ENCODE peak calls at places on chromosomes 5 and 9, in five cellular contexts. V is GM12864; N is osteocyte; E is activated CD8-positive, alpha-beta T cell treated with anti-CD3 and anti-CD28 coated beads for 36 hours; Y is IMR-90. R is an unnamed sample.

GRCh38 chr9:135517407-135517822 is 3.8 kb upstream of the LCN1 start:
- DNase-seq in V (no peak), E (no peak), N (peak), Y (no peak), R (no peak)

GRCh38 chr5:72151169-72151568 is 43.9 kb downstream of the MAP1B start:
- DNase-seq in Y (no peak), E (no peak), N (no peak), V (no peak), R (no peak)

GRCh38 chr5:166758151-166758550 is 1533.3 kb upstream of the WWC1 start:
- DNase-seq in Y (no peak), V (no peak), E (no peak), N (no peak), R (no peak)

GRCh38 chr9:35774907-35775635 is 16.3 kb upstream of the NPR2 start:
- DNase-seq in V (no peak), N (no peak), E (no peak), Y (no peak), R (no peak)

GRCh38 chr5:138748630-138749081 is 4.6 kb upstream of the CTNNA1 start:
- DNase-seq in N (no peak), Y (peak), E (peak), V (no peak), R (no peak)

GRCh38 chr5:75057551-75057950 is 5.2 kb upstream of the GCNT4 start:
- DNase-seq in N (no peak), E (no peak), Y (no peak), V (no peak), R (no peak)

GRCh38 chr5:132251220-132251725 is 6.2 kb upstream of the PDLIM4 start:
- DNase-seq in E (no peak), V (no peak), Y (peak), N (peak), R (no peak)

GRCh38 chr9:121201045-121201737 is 478 bp downstream of the RAB14 start:
- DNase-seq in V (no peak), Y (no peak), E (peak), N (peak), R (no peak)

GRCh38 chr9:13228431-13228830 is 51.1 kb downstream of the MPDZ start:
- DNase-seq in N (no peak), Y (peak), V (no peak), E (no peak), R (no peak)

GRCh38 chr5:14178671-14179211 is 35.6 kb downstream of the TRIO start:
- DNase-seq in V (no peak), N (no peak), Y (peak), E (no peak), R (no peak)

GRCh38 chr9:82382887-82383616 is 394.5 kb downstream of the SPATA31D1 start:
- DNase-seq in N (no peak), Y (no peak), E (no peak), V (no peak), R (no peak)

GRCh38 chr5:180316586-180316985 is 24.7 kb upstream of the MAPK9 start:
- DNase-seq in N (no peak), V (no peak), E (no peak), Y (no peak), R (no peak)

GRCh38 chr5:124411089-124411488 is 335.4 kb downstream of the ZNF608 start:
- DNase-seq in N (no peak), E (no peak), V (no peak), Y (peak), R (no peak)

GRCh38 chr9:91071185-91071990 is 269.8 kb downstream of the SYK start:
- DNase-seq in N (no peak), Y (peak), E (peak), V (no peak), R (no peak)

GRCh38 chr5:94545870-94546625 is 72.4 kb downstream of the KIAA0825 start:
- DNase-seq in E (no peak), V (no peak), Y (no peak), N (no peak), R (no peak)

GRCh38 chr5:83740741-83741140 is 20.1 kb upstream of the HAPLN1 start:
- DNase-seq in Y (no peak), V (no peak), N (no peak), E (no peak), R (peak)

GRCh38 chr9:118751848-118752223 is 617.4 kb downstream of the BRINP1 start:
- DNase-seq in N (no peak), E (no peak), Y (no peak), V (no peak), R (no peak)

GRCh38 chr5:168443533-168443932 is 42.7 kb upstream of the RARS1 start:
- DNase-seq in Y (no peak), V (no peak), N (no peak), E (no peak), R (no peak)

GRCh38 chr9:116391306-116391900 is 237.8 kb downstream of the PAPPA start:
- DNase-seq in Y (peak), V (no peak), N (no peak), E (no peak), R (no peak)

GRCh38 chr5:141597814-141598213 is 21.0 kb downstream of the DIAPH1 start:
- DNase-seq in V (no peak), Y (no peak), E (no peak), N (no peak), R (no peak)

DNA sequence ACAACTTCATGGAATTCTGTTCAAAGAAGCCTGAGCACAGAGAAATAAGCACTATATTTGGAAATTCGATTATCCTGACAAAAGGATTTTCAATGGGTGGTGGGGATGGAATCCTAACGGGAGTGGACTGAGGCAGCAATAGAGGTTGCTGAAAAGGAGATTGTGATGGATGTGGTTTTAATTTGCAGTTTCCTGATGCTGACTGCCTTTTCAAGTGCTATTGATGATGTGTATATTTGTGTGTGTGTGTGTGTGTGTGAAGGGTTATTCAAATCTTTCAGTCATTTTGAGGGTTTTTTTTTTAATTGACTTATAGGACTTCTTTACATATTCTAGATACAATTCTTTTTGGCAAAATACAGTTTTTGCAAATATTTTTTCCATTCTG is 614.5 kb downstream of the HINT1 start:
- DNase-seq in N (no peak), V (no peak), Y (no peak), E (no peak), R (no peak)
- TF ChIP-seq CTCF in N (no peak), V (no peak), Y (no peak), E (no peak), R (no peak)

DNA sequence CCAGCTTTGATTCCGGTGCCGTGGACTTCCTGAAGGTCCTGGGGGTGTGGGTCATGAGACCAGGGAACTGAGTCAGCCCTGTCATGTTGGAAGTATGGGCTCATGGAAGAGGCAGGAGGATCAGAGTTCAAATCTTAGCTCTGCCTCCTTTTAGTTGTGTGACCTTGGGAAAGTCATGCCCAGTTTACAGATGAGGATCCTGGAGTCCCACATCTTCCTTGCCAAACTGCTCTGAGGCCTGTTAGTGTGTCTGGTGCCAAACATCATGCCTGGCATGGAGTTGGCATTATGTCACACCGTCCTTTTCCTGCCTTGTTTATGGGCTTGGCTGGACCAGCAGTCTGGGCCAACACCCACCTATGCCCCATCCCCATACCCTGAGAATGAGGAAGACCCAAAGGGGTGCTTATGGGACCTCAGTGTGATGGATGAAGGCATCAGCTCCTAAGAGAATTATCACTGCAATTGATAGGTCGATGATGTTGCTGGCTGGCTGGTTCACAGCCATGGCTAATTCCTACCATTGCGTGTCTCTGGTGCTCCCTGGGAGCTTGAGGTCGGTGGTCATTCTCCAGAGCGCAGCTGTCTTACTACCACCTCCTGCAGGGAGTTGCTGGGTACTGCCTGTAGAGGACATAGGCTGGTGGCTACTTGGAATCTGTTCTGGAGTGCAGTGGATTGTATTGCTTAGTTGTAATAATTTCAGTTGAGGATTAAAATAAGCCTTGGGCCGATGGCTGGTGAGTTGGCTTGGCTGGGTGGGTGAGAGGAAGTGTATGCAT is 140.5 kb upstream of the PITX1 start:
- DNase-seq in Y (peak), N (no peak), V (no peak), E (no peak), R (no peak)
- TF ChIP-seq CTCF in Y (peak), N (peak), V (no peak), E (no peak), R (peak)

GRCh38 chr5:34919077-34919476 is 3.6 kb downstream of the BRIX1 start:
- DNase-seq in E (no peak), V (no peak), N (no peak), Y (no peak), R (no peak)
- TF ChIP-seq CTCF in E (no peak), V (no peak), N (peak), Y (peak), R (peak)

GRCh38 chr5:148961261-148962199 is 101.3 kb downstream of the SH3TC2 start:
- DNase-seq in E (no peak), N (no peak), Y (peak), V (no peak), R (no peak)
- TF ChIP-seq CTCF in E (no peak), N (no peak), Y (no peak), V (no peak), R (no peak)

GRCh38 chr5:101590384-101590783 is 687.3 kb upstream of the ST8SIA4 start:
- DNase-seq in N (no peak), V (no peak), E (no peak), Y (no peak), R (no peak)
- TF ChIP-seq CTCF in N (no peak), V (peak), E (no peak), Y (no peak), R (peak)

DNA sequence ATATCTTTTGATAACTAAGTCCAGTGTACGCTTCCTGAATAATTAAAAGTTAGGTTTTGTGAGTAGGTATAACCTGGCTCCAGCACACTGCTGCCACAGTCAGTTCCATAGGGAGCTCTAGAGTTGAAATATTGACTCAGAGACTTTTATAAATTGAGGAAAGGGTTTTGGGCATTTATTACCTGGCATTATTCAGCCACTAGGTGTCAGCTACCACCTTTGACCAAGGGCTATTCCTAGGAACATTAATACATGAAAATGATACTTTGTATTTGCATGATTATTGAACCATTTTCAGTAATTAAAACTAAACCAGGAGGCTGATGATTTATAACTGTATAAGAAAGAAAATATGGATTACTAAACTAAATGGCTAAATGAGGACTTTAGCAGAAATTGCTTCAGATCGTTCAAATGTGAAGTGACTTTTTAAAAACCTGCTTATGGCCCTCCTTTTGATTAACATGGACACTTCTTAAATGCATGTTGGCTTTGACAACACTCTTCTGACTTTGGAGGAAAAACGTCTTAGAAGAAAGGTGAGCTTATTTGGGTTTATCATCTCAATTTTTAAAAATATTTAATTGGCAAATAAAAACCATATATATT is 83.0 kb downstream of the SMC2 start:
- DNase-seq in E (no peak), V (no peak), N (no peak), Y (no peak), R (no peak)
- TF ChIP-seq CTCF in E (peak), V (peak), N (peak), Y (no peak), R (peak)

GRCh38 chr5:133779828-133780475 is 167.6 kb upstream of the FSTL4 start:
- DNase-seq in N (peak), V (no peak), E (no peak), Y (no peak), R (no peak)
- TF ChIP-seq CTCF in N (no peak), V (peak), E (no peak), Y (no peak), R (peak)

DNA sequence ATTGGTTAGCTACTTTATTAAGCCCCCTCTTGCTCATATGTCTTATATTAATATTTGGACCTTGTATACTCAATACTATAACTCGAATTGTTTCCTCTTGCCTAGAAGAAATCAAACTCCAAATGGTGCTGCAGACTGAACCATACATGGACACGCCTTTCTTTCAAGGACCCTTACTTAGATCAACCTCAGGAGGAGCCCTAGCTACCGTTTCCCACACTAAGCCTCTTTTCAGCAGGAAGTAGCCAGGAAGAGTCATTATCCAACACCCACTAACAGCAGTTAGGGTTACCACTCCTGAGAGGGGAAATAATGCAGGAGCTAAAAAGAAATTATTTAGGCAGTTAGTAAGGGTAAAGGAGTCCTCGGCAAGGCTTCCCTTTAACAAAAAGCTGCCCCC is 243.8 kb upstream of the PUM3 start:
- DNase-seq in V (no peak), Y (no peak), N (no peak), E (no peak), R (no peak)
- TF ChIP-seq CTCF in V (no peak), Y (no peak), N (no peak), E (no peak), R (no peak)

DNA sequence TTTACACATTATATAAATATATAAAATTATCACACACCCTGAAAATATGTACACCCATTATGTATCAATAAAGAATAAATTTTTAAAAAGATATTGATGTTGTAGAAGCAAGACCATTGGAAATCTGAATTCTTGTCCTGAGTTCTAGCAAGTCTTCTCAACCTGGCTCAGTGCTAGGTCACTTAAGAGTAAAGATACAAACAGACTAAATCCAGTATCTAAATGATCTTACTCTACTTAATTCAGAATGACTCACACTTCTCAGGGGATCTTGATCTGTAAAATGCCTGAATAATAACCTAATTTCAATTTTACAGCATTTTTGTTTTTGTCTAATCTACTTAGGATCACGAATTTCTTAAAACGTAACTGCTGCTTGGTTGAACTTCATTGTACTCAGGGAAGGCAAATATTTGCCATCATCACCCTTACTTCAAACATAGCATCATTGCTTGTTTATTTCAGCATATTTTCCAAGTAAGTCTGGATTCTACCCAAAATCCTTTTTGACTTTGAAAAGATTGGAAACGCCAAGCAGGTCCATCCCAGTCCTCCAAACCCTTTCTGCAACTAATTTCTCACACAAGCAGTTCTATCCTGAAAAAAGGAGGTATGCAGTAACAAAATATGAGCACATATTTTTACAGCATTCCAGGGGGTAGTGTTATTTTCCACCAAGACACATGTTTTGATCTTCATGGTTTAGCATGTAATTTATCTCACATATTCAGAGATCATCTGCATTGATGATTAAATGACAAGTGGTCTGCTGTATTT is 582.6 kb downstream of the PSAT1 start:
- DNase-seq in V (no peak), Y (no peak), N (no peak), E (no peak), R (no peak)
- TF ChIP-seq CTCF in V (no peak), Y (no peak), N (no peak), E (no peak), R (no peak)

GRCh38 chr5:159642379-159642778 is 273.9 kb upstream of the ADRA1B start:
- DNase-seq in N (no peak), Y (no peak), V (no peak), E (no peak), R (no peak)
- TF ChIP-seq CTCF in N (peak), Y (peak), V (no peak), E (no peak), R (no peak)